ENCODE peak calls at places on chromosomes 12 and 14, in eight cellular contexts. B is effector memory CD4-positive, alpha-beta T cell; H is lung; N is GM13977; O is midbrain; E is AG20443; G is mesendoderm; Q is HCEC 1CT. F is an unnamed sample.
A peak's percentile ranks its signal among the peaks of the same experiment; 100 is the strongest.

GRCh38 chr14:71654810-71655209 is 277.4 kb upstream of the RGS6 start:
- DNase-seq in B (no peak), H (no peak), N (no peak), O (no peak), E (no peak), G (no peak), Q (no peak), F (no peak)

GRCh38 chr12:3123729-3124128 is 46.5 kb downstream of the TSPAN9 start:
- DNase-seq in B (no peak), H (no peak), N (no peak), O (no peak), E (no peak), G (no peak), Q (no peak), F (no peak)

GRCh38 chr12:120012067-120012621 is 23.1 kb downstream of the BICDL1 start:
- DNase-seq in B (peak; percentile 77), H (no peak), N (peak; percentile 84), O (no peak), E (no peak), G (peak; percentile 92), Q (no peak), F (peak; percentile 26)

GRCh38 chr12:47837190-47838171 is 17.8 kb upstream of the HDAC7 start:
- DNase-seq in B (no peak), H (peak; percentile 72), N (peak; percentile 78), O (peak; percentile 65), E (peak; percentile 77), G (peak; percentile 81), Q (peak; percentile 50), F (peak; percentile 29)

GRCh38 chr14:54120260-54120659 is 163.6 kb upstream of the BMP4 start:
- DNase-seq in B (no peak), H (no peak), N (no peak), O (no peak), E (no peak), G (no peak), Q (no peak), F (no peak)

GRCh38 chr12:132154341-132154761 is 10.1 kb downstream of the NOC4L start:
- DNase-seq in B (no peak), H (no peak), N (no peak), O (no peak), E (no peak), G (peak; percentile 22), Q (no peak), F (no peak)

GRCh38 chr14:71487941-71488340 is 444.3 kb upstream of the RGS6 start:
- DNase-seq in B (no peak), H (no peak), N (no peak), O (no peak), E (no peak), G (no peak), Q (no peak), F (no peak)

GRCh38 chr14:72740966-72741835 is 152.7 kb downstream of the DPF3 start:
- DNase-seq in B (no peak), H (no peak), N (no peak), O (no peak), E (no peak), G (no peak), Q (no peak), F (no peak)

GRCh38 chr14:44170554-44170953 is 336.5 kb downstream of the FSCB start:
- DNase-seq in B (no peak), H (no peak), N (no peak), O (no peak), E (no peak), G (no peak), Q (no peak), F (no peak)

GRCh38 chr14:76050797-76051392 is 65.3 kb downstream of the IFT43 start:
- DNase-seq in B (peak; percentile 3), H (peak; percentile 41), N (peak; percentile 55), O (peak; percentile 73), E (peak; percentile 77), G (peak; percentile 63), Q (peak; percentile 46), F (no peak)

GRCh38 chr14:52175982-52176502 is 91.5 kb upstream of the PTGDR start:
- DNase-seq in B (peak; percentile 8), H (no peak), N (no peak), O (no peak), E (no peak), G (no peak), Q (no peak), F (peak; percentile 73)

GRCh38 chr14:34873591-34874385 is 1.4 kb downstream of the BAZ1A start:
- DNase-seq in B (peak; percentile 76), H (peak; percentile 88), N (peak; percentile 85), O (peak; percentile 73), E (peak; percentile 76), G (peak; percentile 90), Q (peak; percentile 70), F (peak; percentile 79)

GRCh38 chr12:40331886-40332285 is 107.1 kb downstream of the LRRK2 start:
- DNase-seq in B (no peak), H (no peak), N (no peak), O (no peak), E (no peak), G (no peak), Q (no peak), F (no peak)

GRCh38 chr12:52319097-52319496 is 2.1 kb downstream of the KRT83 start:
- DNase-seq in B (no peak), H (no peak), N (no peak), O (no peak), E (no peak), G (peak; percentile 25), Q (no peak), F (no peak)

GRCh38 chr14:94124582-94125377 is 4.6 kb downstream of the IFI27L2 start:
- DNase-seq in B (no peak), H (no peak), N (no peak), O (no peak), E (no peak), G (no peak), Q (no peak), F (no peak)

GRCh38 chr14:22391908-22392307 is 197.1 kb downstream of the DAD1 start:
- DNase-seq in B (no peak), H (peak; percentile 74), N (peak; percentile 66), O (peak; percentile 66), E (peak; percentile 67), G (peak; percentile 85), Q (peak; percentile 63), F (peak; percentile 34)

GRCh38 chr12:83700858-83701257 is 1014.2 kb downstream of the TMTC2 start:
- DNase-seq in B (no peak), H (no peak), N (no peak), O (no peak), E (no peak), G (no peak), Q (no peak), F (no peak)